ENCODE peak calls at places on chromosome 11, in nine cellular contexts. One of them, this sample, is unnamed.

GRCh38 chr11:44572884-44573283 is 7.4 kb downstream of the CD82 start:
- DNase-seq in mucosa of gallbladder: no peak
- DNase-seq in DMS 273 treated with DMSO at 0.1 percent for 48 hours: no peak
- DNase-seq in T-cell: no peak
- DNase-seq in germinal center: no peak
- DNase-seq in stimulated activated effector memory CD8-positive, alpha-beta T cell treated with anti-CD3 and anti-CD28 coated beads, Interleukin-12 subunit alpha, Interleukin-12 subunit beta, amount 100 ng/mL, for 72 hours: no peak
- DNase-seq in heart left ventricle: no peak
- DNase-seq in AG09309: no peak
- DNase-seq in activated CD8-positive, alpha-beta T cell treated with anti-CD3 and anti-CD28 coated beads for 36 hours: peak; percentile 47
- DNase-seq in this sample: no peak

GRCh38 chr11:121163658-121164308 is 62.7 kb downstream of the TECTA start:
- DNase-seq in heart left ventricle: no peak
- DNase-seq in mucosa of gallbladder: no peak
- DNase-seq in stimulated activated effector memory CD8-positive, alpha-beta T cell treated with anti-CD3 and anti-CD28 coated beads, Interleukin-12 subunit alpha, Interleukin-12 subunit beta, amount 100 ng/mL, for 72 hours: no peak
- DNase-seq in activated CD8-positive, alpha-beta T cell treated with anti-CD3 and anti-CD28 coated beads for 36 hours: peak; percentile 4
- DNase-seq in germinal center: no peak
- DNase-seq in T-cell: no peak
- DNase-seq in DMS 273 treated with DMSO at 0.1 percent for 48 hours: no peak
- DNase-seq in AG09309: no peak
- DNase-seq in this sample: no peak

GRCh38 chr11:109641549-109641948 is 219.6 kb downstream of the C11orf87 start:
- DNase-seq in stimulated activated effector memory CD8-positive, alpha-beta T cell treated with anti-CD3 and anti-CD28 coated beads, Interleukin-12 subunit alpha, Interleukin-12 subunit beta, amount 100 ng/mL, for 72 hours: no peak
- DNase-seq in AG09309: peak; percentile 14
- DNase-seq in mucosa of gallbladder: no peak
- DNase-seq in activated CD8-positive, alpha-beta T cell treated with anti-CD3 and anti-CD28 coated beads for 36 hours: peak; percentile 7
- DNase-seq in DMS 273 treated with DMSO at 0.1 percent for 48 hours: no peak
- DNase-seq in T-cell: no peak
- DNase-seq in germinal center: no peak
- DNase-seq in heart left ventricle: no peak
- DNase-seq in this sample: no peak

GRCh38 chr11:120546312-120547205 is 35.0 kb downstream of the GRIK4 start:
- DNase-seq in DMS 273 treated with DMSO at 0.1 percent for 48 hours: no peak
- DNase-seq in activated CD8-positive, alpha-beta T cell treated with anti-CD3 and anti-CD28 coated beads for 36 hours: no peak
- DNase-seq in AG09309: peak; percentile 88
- DNase-seq in mucosa of gallbladder: peak; percentile 83
- DNase-seq in heart left ventricle: no peak
- DNase-seq in T-cell: no peak
- DNase-seq in germinal center: no peak
- DNase-seq in stimulated activated effector memory CD8-positive, alpha-beta T cell treated with anti-CD3 and anti-CD28 coated beads, Interleukin-12 subunit alpha, Interleukin-12 subunit beta, amount 100 ng/mL, for 72 hours: no peak
- DNase-seq in this sample: no peak

GRCh38 chr11:11605181-11605580 is 16.6 kb downstream of the GALNT18 start:
- DNase-seq in stimulated activated effector memory CD8-positive, alpha-beta T cell treated with anti-CD3 and anti-CD28 coated beads, Interleukin-12 subunit alpha, Interleukin-12 subunit beta, amount 100 ng/mL, for 72 hours: no peak
- DNase-seq in heart left ventricle: no peak
- DNase-seq in AG09309: no peak
- DNase-seq in mucosa of gallbladder: no peak
- DNase-seq in germinal center: no peak
- DNase-seq in T-cell: no peak
- DNase-seq in activated CD8-positive, alpha-beta T cell treated with anti-CD3 and anti-CD28 coated beads for 36 hours: no peak
- DNase-seq in DMS 273 treated with DMSO at 0.1 percent for 48 hours: no peak
- DNase-seq in this sample: no peak

GRCh38 chr11:117944554-117944953 is 15.4 kb upstream of the TMPRSS13 start:
- DNase-seq in AG09309: no peak
- DNase-seq in germinal center: no peak
- DNase-seq in activated CD8-positive, alpha-beta T cell treated with anti-CD3 and anti-CD28 coated beads for 36 hours: no peak
- DNase-seq in stimulated activated effector memory CD8-positive, alpha-beta T cell treated with anti-CD3 and anti-CD28 coated beads, Interleukin-12 subunit alpha, Interleukin-12 subunit beta, amount 100 ng/mL, for 72 hours: peak; percentile 48
- DNase-seq in T-cell: no peak
- DNase-seq in heart left ventricle: no peak
- DNase-seq in DMS 273 treated with DMSO at 0.1 percent for 48 hours: no peak
- DNase-seq in mucosa of gallbladder: no peak
- DNase-seq in this sample: no peak

GRCh38 chr11:64892411-64892831 is 14.0 kb upstream of the EHD1 start:
- DNase-seq in heart left ventricle: no peak
- DNase-seq in mucosa of gallbladder: no peak
- DNase-seq in stimulated activated effector memory CD8-positive, alpha-beta T cell treated with anti-CD3 and anti-CD28 coated beads, Interleukin-12 subunit alpha, Interleukin-12 subunit beta, amount 100 ng/mL, for 72 hours: no peak
- DNase-seq in DMS 273 treated with DMSO at 0.1 percent for 48 hours: no peak
- DNase-seq in T-cell: no peak
- DNase-seq in AG09309: no peak
- DNase-seq in activated CD8-positive, alpha-beta T cell treated with anti-CD3 and anti-CD28 coated beads for 36 hours: no peak
- DNase-seq in germinal center: no peak
- DNase-seq in this sample: no peak

GRCh38 chr11:125162743-125163142 is 1.8 kb upstream of the PKNOX2 start:
- DNase-seq in mucosa of gallbladder: no peak
- DNase-seq in DMS 273 treated with DMSO at 0.1 percent for 48 hours: no peak
- DNase-seq in stimulated activated effector memory CD8-positive, alpha-beta T cell treated with anti-CD3 and anti-CD28 coated beads, Interleukin-12 subunit alpha, Interleukin-12 subunit beta, amount 100 ng/mL, for 72 hours: no peak
- DNase-seq in AG09309: no peak
- DNase-seq in activated CD8-positive, alpha-beta T cell treated with anti-CD3 and anti-CD28 coated beads for 36 hours: no peak
- DNase-seq in T-cell: no peak
- DNase-seq in germinal center: no peak
- DNase-seq in heart left ventricle: no peak
- DNase-seq in this sample: no peak

GRCh38 chr11:108713076-108713790 is 48.4 kb downstream of the DDX10 start:
- DNase-seq in germinal center: no peak
- DNase-seq in stimulated activated effector memory CD8-positive, alpha-beta T cell treated with anti-CD3 and anti-CD28 coated beads, Interleukin-12 subunit alpha, Interleukin-12 subunit beta, amount 100 ng/mL, for 72 hours: no peak
- DNase-seq in DMS 273 treated with DMSO at 0.1 percent for 48 hours: no peak
- DNase-seq in mucosa of gallbladder: no peak
- DNase-seq in AG09309: no peak
- DNase-seq in activated CD8-positive, alpha-beta T cell treated with anti-CD3 and anti-CD28 coated beads for 36 hours: no peak
- DNase-seq in heart left ventricle: no peak
- DNase-seq in T-cell: no peak
- DNase-seq in this sample: peak; percentile 23

GRCh38 chr11:128465946-128466688 is 121.2 kb downstream of the ETS1 start:
- DNase-seq in DMS 273 treated with DMSO at 0.1 percent for 48 hours: no peak
- DNase-seq in heart left ventricle: peak; percentile 56
- DNase-seq in activated CD8-positive, alpha-beta T cell treated with anti-CD3 and anti-CD28 coated beads for 36 hours: no peak
- DNase-seq in T-cell: no peak
- DNase-seq in stimulated activated effector memory CD8-positive, alpha-beta T cell treated with anti-CD3 and anti-CD28 coated beads, Interleukin-12 subunit alpha, Interleukin-12 subunit beta, amount 100 ng/mL, for 72 hours: peak; percentile 55
- DNase-seq in germinal center: no peak
- DNase-seq in AG09309: no peak
- DNase-seq in mucosa of gallbladder: no peak
- DNase-seq in this sample: no peak

GRCh38 chr11:2175659-2176058 is 4.0 kb upstream of the TH start:
- DNase-seq in DMS 273 treated with DMSO at 0.1 percent for 48 hours: no peak
- DNase-seq in stimulated activated effector memory CD8-positive, alpha-beta T cell treated with anti-CD3 and anti-CD28 coated beads, Interleukin-12 subunit alpha, Interleukin-12 subunit beta, amount 100 ng/mL, for 72 hours: no peak
- DNase-seq in AG09309: peak; percentile 38
- DNase-seq in heart left ventricle: no peak
- DNase-seq in T-cell: no peak
- DNase-seq in germinal center: no peak
- DNase-seq in mucosa of gallbladder: no peak
- DNase-seq in activated CD8-positive, alpha-beta T cell treated with anti-CD3 and anti-CD28 coated beads for 36 hours: no peak
- DNase-seq in this sample: no peak

GRCh38 chr11:101083334-101083733 is 46.3 kb downstream of the PGR start:
- DNase-seq in heart left ventricle: no peak
- DNase-seq in stimulated activated effector memory CD8-positive, alpha-beta T cell treated with anti-CD3 and anti-CD28 coated beads, Interleukin-12 subunit alpha, Interleukin-12 subunit beta, amount 100 ng/mL, for 72 hours: no peak
- DNase-seq in T-cell: no peak
- DNase-seq in germinal center: no peak
- DNase-seq in mucosa of gallbladder: no peak
- DNase-seq in DMS 273 treated with DMSO at 0.1 percent for 48 hours: no peak
- DNase-seq in AG09309: no peak
- DNase-seq in activated CD8-positive, alpha-beta T cell treated with anti-CD3 and anti-CD28 coated beads for 36 hours: no peak
- DNase-seq in this sample: no peak

GRCh38 chr11:76776472-76776871 is 6.7 kb upstream of the TSKU start:
- DNase-seq in stimulated activated effector memory CD8-positive, alpha-beta T cell treated with anti-CD3 and anti-CD28 coated beads, Interleukin-12 subunit alpha, Interleukin-12 subunit beta, amount 100 ng/mL, for 72 hours: no peak
- DNase-seq in mucosa of gallbladder: no peak
- DNase-seq in heart left ventricle: no peak
- DNase-seq in activated CD8-positive, alpha-beta T cell treated with anti-CD3 and anti-CD28 coated beads for 36 hours: no peak
- DNase-seq in DMS 273 treated with DMSO at 0.1 percent for 48 hours: no peak
- DNase-seq in germinal center: no peak
- DNase-seq in T-cell: no peak
- DNase-seq in AG09309: no peak
- DNase-seq in this sample: no peak

GRCh38 chr11:65479184-65480145 is 19.4 kb upstream of the MALAT1 start:
- DNase-seq in DMS 273 treated with DMSO at 0.1 percent for 48 hours: peak; percentile 75
- DNase-seq in AG09309: peak; percentile 96
- DNase-seq in stimulated activated effector memory CD8-positive, alpha-beta T cell treated with anti-CD3 and anti-CD28 coated beads, Interleukin-12 subunit alpha, Interleukin-12 subunit beta, amount 100 ng/mL, for 72 hours: no peak
- DNase-seq in activated CD8-positive, alpha-beta T cell treated with anti-CD3 and anti-CD28 coated beads for 36 hours: no peak
- DNase-seq in T-cell: no peak
- DNase-seq in heart left ventricle: peak; percentile 79
- DNase-seq in mucosa of gallbladder: peak; percentile 71
- DNase-seq in germinal center: no peak
- DNase-seq in this sample: peak; percentile 25

GRCh38 chr11:7573193-7573557 is 59.4 kb downstream of the PPFIBP2 start:
- DNase-seq in heart left ventricle: no peak
- DNase-seq in AG09309: no peak
- DNase-seq in germinal center: no peak
- DNase-seq in T-cell: no peak
- DNase-seq in mucosa of gallbladder: no peak
- DNase-seq in DMS 273 treated with DMSO at 0.1 percent for 48 hours: no peak
- DNase-seq in activated CD8-positive, alpha-beta T cell treated with anti-CD3 and anti-CD28 coated beads for 36 hours: no peak
- DNase-seq in stimulated activated effector memory CD8-positive, alpha-beta T cell treated with anti-CD3 and anti-CD28 coated beads, Interleukin-12 subunit alpha, Interleukin-12 subunit beta, amount 100 ng/mL, for 72 hours: no peak
- DNase-seq in this sample: no peak

GRCh38 chr11:64947202-64947814 is 11.6 kb upstream of the GPHA2 start:
- DNase-seq in germinal center: no peak
- DNase-seq in T-cell: no peak
- DNase-seq in AG09309: no peak
- DNase-seq in heart left ventricle: no peak
- DNase-seq in mucosa of gallbladder: no peak
- DNase-seq in activated CD8-positive, alpha-beta T cell treated with anti-CD3 and anti-CD28 coated beads for 36 hours: no peak
- DNase-seq in stimulated activated effector memory CD8-positive, alpha-beta T cell treated with anti-CD3 and anti-CD28 coated beads, Interleukin-12 subunit alpha, Interleukin-12 subunit beta, amount 100 ng/mL, for 72 hours: no peak
- DNase-seq in DMS 273 treated with DMSO at 0.1 percent for 48 hours: no peak
- DNase-seq in this sample: no peak

GRCh38 chr11:29166306-29166705 is 850.5 kb downstream of the KCNA4 start:
- DNase-seq in stimulated activated effector memory CD8-positive, alpha-beta T cell treated with anti-CD3 and anti-CD28 coated beads, Interleukin-12 subunit alpha, Interleukin-12 subunit beta, amount 100 ng/mL, for 72 hours: no peak
- DNase-seq in T-cell: no peak
- DNase-seq in activated CD8-positive, alpha-beta T cell treated with anti-CD3 and anti-CD28 coated beads for 36 hours: no peak
- DNase-seq in DMS 273 treated with DMSO at 0.1 percent for 48 hours: no peak
- DNase-seq in AG09309: no peak
- DNase-seq in mucosa of gallbladder: no peak
- DNase-seq in germinal center: no peak
- DNase-seq in heart left ventricle: no peak
- DNase-seq in this sample: no peak

GRCh38 chr11:11985016-11985715 is 23.3 kb downstream of the DKK3 start:
- DNase-seq in activated CD8-positive, alpha-beta T cell treated with anti-CD3 and anti-CD28 coated beads for 36 hours: no peak
- DNase-seq in mucosa of gallbladder: no peak
- DNase-seq in stimulated activated effector memory CD8-positive, alpha-beta T cell treated with anti-CD3 and anti-CD28 coated beads, Interleukin-12 subunit alpha, Interleukin-12 subunit beta, amount 100 ng/mL, for 72 hours: no peak
- DNase-seq in DMS 273 treated with DMSO at 0.1 percent for 48 hours: no peak
- DNase-seq in T-cell: no peak
- DNase-seq in AG09309: no peak
- DNase-seq in heart left ventricle: no peak
- DNase-seq in germinal center: no peak
- DNase-seq in this sample: no peak

GRCh38 chr11:75578977-75579376 is 16.9 kb downstream of the SERPINH1 start:
- DNase-seq in mucosa of gallbladder: no peak
- DNase-seq in AG09309: no peak
- DNase-seq in stimulated activated effector memory CD8-positive, alpha-beta T cell treated with anti-CD3 and anti-CD28 coated beads, Interleukin-12 subunit alpha, Interleukin-12 subunit beta, amount 100 ng/mL, for 72 hours: no peak
- DNase-seq in DMS 273 treated with DMSO at 0.1 percent for 48 hours: no peak
- DNase-seq in germinal center: no peak
- DNase-seq in activated CD8-positive, alpha-beta T cell treated with anti-CD3 and anti-CD28 coated beads for 36 hours: no peak
- DNase-seq in heart left ventricle: no peak
- DNase-seq in T-cell: no peak
- DNase-seq in this sample: no peak

GRCh38 chr11:114326776-114327175 is 30.6 kb downstream of the NNMT start:
- DNase-seq in DMS 273 treated with DMSO at 0.1 percent for 48 hours: no peak
- DNase-seq in activated CD8-positive, alpha-beta T cell treated with anti-CD3 and anti-CD28 coated beads for 36 hours: no peak
- DNase-seq in heart left ventricle: no peak
- DNase-seq in stimulated activated effector memory CD8-positive, alpha-beta T cell treated with anti-CD3 and anti-CD28 coated beads, Interleukin-12 subunit alpha, Interleukin-12 subunit beta, amount 100 ng/mL, for 72 hours: no peak
- DNase-seq in mucosa of gallbladder: no peak
- DNase-seq in T-cell: no peak
- DNase-seq in AG09309: no peak
- DNase-seq in germinal center: no peak
- DNase-seq in this sample: no peak

GRCh38 chr11:103499710-103500340 is 390.6 kb downstream of the DYNC2H1 start:
- DNase-seq in AG09309: no peak
- DNase-seq in mucosa of gallbladder: no peak
- DNase-seq in heart left ventricle: no peak
- DNase-seq in T-cell: no peak
- DNase-seq in DMS 273 treated with DMSO at 0.1 percent for 48 hours: no peak
- DNase-seq in germinal center: no peak
- DNase-seq in stimulated activated effector memory CD8-positive, alpha-beta T cell treated with anti-CD3 and anti-CD28 coated beads, Interleukin-12 subunit alpha, Interleukin-12 subunit beta, amount 100 ng/mL, for 72 hours: no peak
- DNase-seq in activated CD8-positive, alpha-beta T cell treated with anti-CD3 and anti-CD28 coated beads for 36 hours: no peak
- DNase-seq in this sample: no peak

GRCh38 chr11:86905252-86905651 is 49.9 kb downstream of the FZD4 start:
- DNase-seq in heart left ventricle: no peak
- DNase-seq in DMS 273 treated with DMSO at 0.1 percent for 48 hours: no peak
- DNase-seq in T-cell: no peak
- DNase-seq in germinal center: no peak
- DNase-seq in mucosa of gallbladder: no peak
- DNase-seq in activated CD8-positive, alpha-beta T cell treated with anti-CD3 and anti-CD28 coated beads for 36 hours: no peak
- DNase-seq in AG09309: no peak
- DNase-seq in stimulated activated effector memory CD8-positive, alpha-beta T cell treated with anti-CD3 and anti-CD28 coated beads, Interleukin-12 subunit alpha, Interleukin-12 subunit beta, amount 100 ng/mL, for 72 hours: no peak
- DNase-seq in this sample: no peak

GRCh38 chr11:34632105-34632780 is 11.3 kb downstream of the EHF start:
- DNase-seq in activated CD8-positive, alpha-beta T cell treated with anti-CD3 and anti-CD28 coated beads for 36 hours: no peak
- DNase-seq in mucosa of gallbladder: no peak
- DNase-seq in AG09309: no peak
- DNase-seq in DMS 273 treated with DMSO at 0.1 percent for 48 hours: no peak
- DNase-seq in T-cell: no peak
- DNase-seq in germinal center: no peak
- DNase-seq in stimulated activated effector memory CD8-positive, alpha-beta T cell treated with anti-CD3 and anti-CD28 coated beads, Interleukin-12 subunit alpha, Interleukin-12 subunit beta, amount 100 ng/mL, for 72 hours: no peak
- DNase-seq in heart left ventricle: peak; percentile 24
- DNase-seq in this sample: no peak

GRCh38 chr11:96338910-96339703 is 3.9 kb downstream of the MAML2 start:
- DNase-seq in activated CD8-positive, alpha-beta T cell treated with anti-CD3 and anti-CD28 coated beads for 36 hours: peak; percentile 65
- DNase-seq in DMS 273 treated with DMSO at 0.1 percent for 48 hours: no peak
- DNase-seq in germinal center: peak; percentile 53
- DNase-seq in T-cell: peak; percentile 49
- DNase-seq in stimulated activated effector memory CD8-positive, alpha-beta T cell treated with anti-CD3 and anti-CD28 coated beads, Interleukin-12 subunit alpha, Interleukin-12 subunit beta, amount 100 ng/mL, for 72 hours: peak; percentile 76
- DNase-seq in heart left ventricle: peak; percentile 40
- DNase-seq in mucosa of gallbladder: no peak
- DNase-seq in AG09309: no peak
- DNase-seq in this sample: peak; percentile 55

GRCh38 chr11:117930668-117931330 is 1.6 kb upstream of the TMPRSS13 start:
- DNase-seq in stimulated activated effector memory CD8-positive, alpha-beta T cell treated with anti-CD3 and anti-CD28 coated beads, Interleukin-12 subunit alpha, Interleukin-12 subunit beta, amount 100 ng/mL, for 72 hours: peak; percentile 65
- DNase-seq in germinal center: peak; percentile 30
- DNase-seq in heart left ventricle: no peak
- DNase-seq in mucosa of gallbladder: no peak
- DNase-seq in AG09309: no peak
- DNase-seq in T-cell: no peak
- DNase-seq in activated CD8-positive, alpha-beta T cell treated with anti-CD3 and anti-CD28 coated beads for 36 hours: peak; percentile 80
- DNase-seq in DMS 273 treated with DMSO at 0.1 percent for 48 hours: no peak
- DNase-seq in this sample: no peak

GRCh38 chr11:80182906-80183305 is 742.1 kb upstream of the TENM4 start:
- DNase-seq in mucosa of gallbladder: no peak
- DNase-seq in activated CD8-positive, alpha-beta T cell treated with anti-CD3 and anti-CD28 coated beads for 36 hours: no peak
- DNase-seq in DMS 273 treated with DMSO at 0.1 percent for 48 hours: no peak
- DNase-seq in germinal center: no peak
- DNase-seq in heart left ventricle: no peak
- DNase-seq in AG09309: no peak
- DNase-seq in T-cell: no peak
- DNase-seq in stimulated activated effector memory CD8-positive, alpha-beta T cell treated with anti-CD3 and anti-CD28 coated beads, Interleukin-12 subunit alpha, Interleukin-12 subunit beta, amount 100 ng/mL, for 72 hours: no peak
- DNase-seq in this sample: no peak

GRCh38 chr11:119758291-119758690 is 29.3 kb upstream of the NECTIN1 start:
- DNase-seq in DMS 273 treated with DMSO at 0.1 percent for 48 hours: no peak
- DNase-seq in germinal center: no peak
- DNase-seq in heart left ventricle: no peak
- DNase-seq in T-cell: no peak
- DNase-seq in mucosa of gallbladder: no peak
- DNase-seq in AG09309: no peak
- DNase-seq in activated CD8-positive, alpha-beta T cell treated with anti-CD3 and anti-CD28 coated beads for 36 hours: no peak
- DNase-seq in stimulated activated effector memory CD8-positive, alpha-beta T cell treated with anti-CD3 and anti-CD28 coated beads, Interleukin-12 subunit alpha, Interleukin-12 subunit beta, amount 100 ng/mL, for 72 hours: no peak
- DNase-seq in this sample: no peak

GRCh38 chr11:134592391-134592990 is 180.4 kb upstream of the B3GAT1 start:
- DNase-seq in germinal center: no peak
- DNase-seq in DMS 273 treated with DMSO at 0.1 percent for 48 hours: no peak
- DNase-seq in stimulated activated effector memory CD8-positive, alpha-beta T cell treated with anti-CD3 and anti-CD28 coated beads, Interleukin-12 subunit alpha, Interleukin-12 subunit beta, amount 100 ng/mL, for 72 hours: peak; percentile 78
- DNase-seq in T-cell: peak; percentile 34
- DNase-seq in mucosa of gallbladder: peak; percentile 21
- DNase-seq in heart left ventricle: no peak
- DNase-seq in activated CD8-positive, alpha-beta T cell treated with anti-CD3 and anti-CD28 coated beads for 36 hours: peak; percentile 83
- DNase-seq in AG09309: no peak
- DNase-seq in this sample: no peak

GRCh38 chr11:6599884-6600390 is 3.5 kb downstream of the RRP8 start:
- DNase-seq in T-cell: no peak
- DNase-seq in germinal center: no peak
- DNase-seq in stimulated activated effector memory CD8-positive, alpha-beta T cell treated with anti-CD3 and anti-CD28 coated beads, Interleukin-12 subunit alpha, Interleukin-12 subunit beta, amount 100 ng/mL, for 72 hours: no peak
- DNase-seq in heart left ventricle: no peak
- DNase-seq in AG09309: no peak
- DNase-seq in DMS 273 treated with DMSO at 0.1 percent for 48 hours: no peak
- DNase-seq in activated CD8-positive, alpha-beta T cell treated with anti-CD3 and anti-CD28 coated beads for 36 hours: no peak
- DNase-seq in mucosa of gallbladder: peak; percentile 7
- DNase-seq in this sample: no peak

GRCh38 chr11:114668109-114668508 is 10.2 kb upstream of the NXPE2 start:
- DNase-seq in activated CD8-positive, alpha-beta T cell treated with anti-CD3 and anti-CD28 coated beads for 36 hours: no peak
- DNase-seq in DMS 273 treated with DMSO at 0.1 percent for 48 hours: no peak
- DNase-seq in germinal center: no peak
- DNase-seq in heart left ventricle: no peak
- DNase-seq in mucosa of gallbladder: no peak
- DNase-seq in T-cell: no peak
- DNase-seq in stimulated activated effector memory CD8-positive, alpha-beta T cell treated with anti-CD3 and anti-CD28 coated beads, Interleukin-12 subunit alpha, Interleukin-12 subunit beta, amount 100 ng/mL, for 72 hours: no peak
- DNase-seq in AG09309: no peak
- DNase-seq in this sample: no peak

GRCh38 chr11:8261921-8262551 is 1.6 kb downstream of the LMO1 start:
- DNase-seq in activated CD8-positive, alpha-beta T cell treated with anti-CD3 and anti-CD28 coated beads for 36 hours: no peak
- DNase-seq in AG09309: no peak
- DNase-seq in germinal center: no peak
- DNase-seq in stimulated activated effector memory CD8-positive, alpha-beta T cell treated with anti-CD3 and anti-CD28 coated beads, Interleukin-12 subunit alpha, Interleukin-12 subunit beta, amount 100 ng/mL, for 72 hours: no peak
- DNase-seq in T-cell: no peak
- DNase-seq in DMS 273 treated with DMSO at 0.1 percent for 48 hours: no peak
- DNase-seq in heart left ventricle: no peak
- DNase-seq in mucosa of gallbladder: no peak
- DNase-seq in this sample: no peak

This sample was measured in GM13977.